ENCODE peak calls at places on chromosomes 7 and 10, in six cellular contexts. One of them, this sample, is unnamed.
A peak's percentile ranks its signal among the peaks of the same experiment; 100 is the strongest.

GRCh38 chr10:29757551-29758297 is 123.0 kb upstream of the SVIL start:
- DNase-seq in frontal cortex: no peak
- DNase-seq in EL: peak; percentile 17
- DNase-seq in CD4-positive, CD25-positive, alpha-beta regulatory T cell: no peak
- DNase-seq in GM12891: no peak
- DNase-seq in fibroblast of gingiva: no peak
- DNase-seq in this sample: peak; percentile 52

GRCh38 chr10:71213127-71213616 is 802 bp downstream of the UNC5B start:
- DNase-seq in fibroblast of gingiva: peak; percentile 76
- DNase-seq in CD4-positive, CD25-positive, alpha-beta regulatory T cell: peak; percentile 46
- DNase-seq in EL: peak; percentile 71
- DNase-seq in GM12891: no peak
- DNase-seq in frontal cortex: peak; percentile 63
- DNase-seq in this sample: peak; percentile 67

GRCh38 chr10:107037192-107038122 is 127.0 kb downstream of the SORCS1 start:
- DNase-seq in CD4-positive, CD25-positive, alpha-beta regulatory T cell: no peak
- DNase-seq in EL: no peak
- DNase-seq in frontal cortex: no peak
- DNase-seq in fibroblast of gingiva: no peak
- DNase-seq in GM12891: no peak
- DNase-seq in this sample: no peak

GRCh38 chr10:124007102-124007772 is 86.2 kb downstream of the CHST15 start:
- DNase-seq in frontal cortex: no peak
- DNase-seq in CD4-positive, CD25-positive, alpha-beta regulatory T cell: no peak
- DNase-seq in fibroblast of gingiva: no peak
- DNase-seq in EL: no peak
- DNase-seq in GM12891: no peak
- DNase-seq in this sample: no peak

GRCh38 chr10:114320249-114321116 is 81.4 kb downstream of the VWA2 start:
- DNase-seq in GM12891: no peak
- DNase-seq in CD4-positive, CD25-positive, alpha-beta regulatory T cell: no peak
- DNase-seq in fibroblast of gingiva: no peak
- DNase-seq in frontal cortex: no peak
- DNase-seq in EL: no peak
- DNase-seq in this sample: peak; percentile 94

GRCh38 chr7:44971188-44971907 is 7.5 kb downstream of the MYO1G start:
- DNase-seq in EL: no peak
- DNase-seq in fibroblast of gingiva: no peak
- DNase-seq in frontal cortex: no peak
- DNase-seq in GM12891: no peak
- DNase-seq in CD4-positive, CD25-positive, alpha-beta regulatory T cell: peak; percentile 0
- DNase-seq in this sample: no peak

GRCh38 chr7:127783267-127783559 is 131.2 kb downstream of the SND1 start:
- DNase-seq in frontal cortex: no peak
- DNase-seq in CD4-positive, CD25-positive, alpha-beta regulatory T cell: no peak
- DNase-seq in EL: no peak
- DNase-seq in GM12891: no peak
- DNase-seq in fibroblast of gingiva: no peak
- DNase-seq in this sample: no peak

GRCh38 chr7:102439963-102440795 is 6.8 kb downstream of the ORAI2 start:
- DNase-seq in EL: peak; percentile 89
- DNase-seq in CD4-positive, CD25-positive, alpha-beta regulatory T cell: no peak
- DNase-seq in frontal cortex: no peak
- DNase-seq in GM12891: no peak
- DNase-seq in fibroblast of gingiva: peak; percentile 71
- DNase-seq in this sample: peak; percentile 95

GRCh38 chr10:11898372-11899066 is 75.4 kb downstream of the PROSER2 start:
- DNase-seq in CD4-positive, CD25-positive, alpha-beta regulatory T cell: no peak
- DNase-seq in fibroblast of gingiva: no peak
- DNase-seq in frontal cortex: no peak
- DNase-seq in EL: no peak
- DNase-seq in GM12891: no peak
- DNase-seq in this sample: peak; percentile 75

GRCh38 chr7:91005861-91006260 is 258.4 kb upstream of the FZD1 start:
- DNase-seq in frontal cortex: no peak
- DNase-seq in fibroblast of gingiva: no peak
- DNase-seq in GM12891: no peak
- DNase-seq in CD4-positive, CD25-positive, alpha-beta regulatory T cell: no peak
- DNase-seq in EL: no peak
- DNase-seq in this sample: no peak

GRCh38 chr10:34405611-34406462 is 409.3 kb downstream of the PARD3 start:
- DNase-seq in frontal cortex: no peak
- DNase-seq in fibroblast of gingiva: no peak
- DNase-seq in GM12891: no peak
- DNase-seq in EL: peak; percentile 33
- DNase-seq in CD4-positive, CD25-positive, alpha-beta regulatory T cell: no peak
- DNase-seq in this sample: peak; percentile 13

GRCh38 chr10:35795131-35795819 is 153.2 kb upstream of the FZD8 start:
- DNase-seq in fibroblast of gingiva: no peak
- DNase-seq in CD4-positive, CD25-positive, alpha-beta regulatory T cell: no peak
- DNase-seq in frontal cortex: no peak
- DNase-seq in EL: peak; percentile 22
- DNase-seq in GM12891: no peak
- DNase-seq in this sample: peak; percentile 91

GRCh38 chr10:96370575-96371157 is 11.9 kb upstream of the OPALIN start:
- DNase-seq in frontal cortex: no peak
- DNase-seq in fibroblast of gingiva: peak; percentile 5
- DNase-seq in CD4-positive, CD25-positive, alpha-beta regulatory T cell: peak; percentile 45
- DNase-seq in EL: peak; percentile 57
- DNase-seq in GM12891: peak; percentile 61
- DNase-seq in this sample: peak; percentile 59

GRCh38 chr10:124641282-124642075 is 102.7 kb downstream of the FAM53B start:
- DNase-seq in EL: peak; percentile 36
- DNase-seq in fibroblast of gingiva: peak; percentile 38
- DNase-seq in CD4-positive, CD25-positive, alpha-beta regulatory T cell: peak; percentile 66
- DNase-seq in GM12891: no peak
- DNase-seq in frontal cortex: no peak
- DNase-seq in this sample: peak; percentile 43

GRCh38 chr10:119768455-119769094 is 42.7 kb downstream of the INPP5F start:
- DNase-seq in EL: no peak
- DNase-seq in CD4-positive, CD25-positive, alpha-beta regulatory T cell: no peak
- DNase-seq in fibroblast of gingiva: peak; percentile 13
- DNase-seq in frontal cortex: no peak
- DNase-seq in GM12891: no peak
- DNase-seq in this sample: no peak

GRCh38 chr10:89793649-89794254 is 92.4 kb downstream of the KIF20B start:
- DNase-seq in CD4-positive, CD25-positive, alpha-beta regulatory T cell: peak; percentile 66
- DNase-seq in GM12891: peak; percentile 16
- DNase-seq in EL: peak; percentile 70
- DNase-seq in fibroblast of gingiva: peak; percentile 56
- DNase-seq in frontal cortex: peak; percentile 17
- DNase-seq in this sample: peak; percentile 57

GRCh38 chr7:2796358-2797352 is 47.5 kb downstream of the GNA12 start:
- DNase-seq in frontal cortex: no peak
- DNase-seq in CD4-positive, CD25-positive, alpha-beta regulatory T cell: no peak
- DNase-seq in fibroblast of gingiva: peak; percentile 94
- DNase-seq in EL: no peak
- DNase-seq in GM12891: no peak
- DNase-seq in this sample: no peak

GRCh38 chr10:86666538-86666937 is 1.8 kb upstream of the LDB3 start:
- DNase-seq in EL: no peak
- DNase-seq in CD4-positive, CD25-positive, alpha-beta regulatory T cell: no peak
- DNase-seq in frontal cortex: no peak
- DNase-seq in GM12891: no peak
- DNase-seq in fibroblast of gingiva: no peak
- DNase-seq in this sample: no peak

GRCh38 chr7:131895541-131896173 is 339.2 kb upstream of the PODXL start:
- DNase-seq in CD4-positive, CD25-positive, alpha-beta regulatory T cell: no peak
- DNase-seq in EL: peak; percentile 95
- DNase-seq in fibroblast of gingiva: peak; percentile 42
- DNase-seq in GM12891: no peak
- DNase-seq in frontal cortex: no peak
- DNase-seq in this sample: peak; percentile 99

GRCh38 chr10:102781089-102781920 is 37.6 kb downstream of the WBP1L start:
- DNase-seq in frontal cortex: no peak
- DNase-seq in GM12891: no peak
- DNase-seq in CD4-positive, CD25-positive, alpha-beta regulatory T cell: no peak
- DNase-seq in EL: no peak
- DNase-seq in fibroblast of gingiva: no peak
- DNase-seq in this sample: no peak

This sample was measured in Daoy.